ENCODE peak calls at places on chromosomes 11 and 22, in eight cellular contexts. One of them, this sample, is unnamed. For H3K36me3, the result is how much of the 10 kb centered on the place peaks cover.

GRCh38 chr11:128488471-128488870 is 98.9 kb downstream of the ETS1 start:
- DNase-seq in upper lobe of left lung: no peak
- DNase-seq in HepG2: no peak
- DNase-seq in tibial nerve: no peak
- DNase-seq in sigmoid colon: no peak
- DNase-seq in stomach: no peak
- DNase-seq in GM12878: no peak
- DNase-seq in transverse colon: no peak
- DNase-seq in this sample: no peak

GRCh38 chr11:10777806-10778205 is 26.8 kb downstream of the CTR9 start:
- DNase-seq in upper lobe of left lung: no peak
- DNase-seq in HepG2: no peak
- DNase-seq in tibial nerve: no peak
- DNase-seq in sigmoid colon: no peak
- DNase-seq in stomach: no peak
- DNase-seq in GM12878: no peak
- DNase-seq in transverse colon: no peak
- DNase-seq in this sample: no peak

GRCh38 chr11:18312663-18313420 is 9.1 kb downstream of the HPS5 start:
- DNase-seq in upper lobe of left lung: no peak
- DNase-seq in HepG2: no peak
- DNase-seq in tibial nerve: no peak
- DNase-seq in sigmoid colon: no peak
- DNase-seq in stomach: no peak
- DNase-seq in GM12878: no peak
- DNase-seq in transverse colon: no peak
- DNase-seq in this sample: no peak

GRCh38 chr11:32213223-32213622 is 122.3 kb downstream of the RCN1 start:
- DNase-seq in upper lobe of left lung: no peak
- DNase-seq in HepG2: no peak
- DNase-seq in tibial nerve: no peak
- DNase-seq in sigmoid colon: no peak
- DNase-seq in stomach: no peak
- DNase-seq in GM12878: no peak
- DNase-seq in transverse colon: no peak
- DNase-seq in this sample: no peak

GRCh38 chr11:12537778-12538401 is 136.3 kb upstream of the TEAD1 start:
- DNase-seq in upper lobe of left lung: no peak
- DNase-seq in HepG2: no peak
- DNase-seq in tibial nerve: peak
- DNase-seq in sigmoid colon: peak
- DNase-seq in stomach: peak
- DNase-seq in GM12878: no peak
- DNase-seq in transverse colon: no peak
- DNase-seq in this sample: no peak

GRCh38 chr11:7587712-7588111 is 73.9 kb downstream of the PPFIBP2 start:
- DNase-seq in upper lobe of left lung: no peak
- DNase-seq in HepG2: no peak
- DNase-seq in tibial nerve: no peak
- DNase-seq in sigmoid colon: no peak
- DNase-seq in stomach: no peak
- DNase-seq in GM12878: no peak
- DNase-seq in transverse colon: no peak
- DNase-seq in this sample: no peak

GRCh38 chr11:36131719-36132349 is 157.4 kb downstream of the COMMD9 start:
- DNase-seq in upper lobe of left lung: peak
- DNase-seq in HepG2: peak
- DNase-seq in tibial nerve: peak
- DNase-seq in sigmoid colon: peak
- DNase-seq in stomach: peak
- DNase-seq in GM12878: no peak
- DNase-seq in transverse colon: peak
- DNase-seq in this sample: peak

GRCh38 chr11:19746081-19746480 is 33.4 kb downstream of the NAV2 start:
- DNase-seq in upper lobe of left lung: no peak
- DNase-seq in HepG2: no peak
- DNase-seq in tibial nerve: no peak
- DNase-seq in sigmoid colon: no peak
- DNase-seq in stomach: no peak
- DNase-seq in GM12878: no peak
- DNase-seq in transverse colon: no peak
- DNase-seq in this sample: no peak

GRCh38 chr11:10310301-10310841 is 5.5 kb downstream of the ADM start:
- DNase-seq in upper lobe of left lung: no peak
- DNase-seq in HepG2: no peak
- DNase-seq in tibial nerve: no peak
- DNase-seq in sigmoid colon: no peak
- DNase-seq in stomach: no peak
- DNase-seq in GM12878: no peak
- DNase-seq in transverse colon: no peak
- DNase-seq in this sample: no peak

GRCh38 chr11:65128182-65129145 is 5.9 kb downstream of the SYVN1 start:
- DNase-seq in upper lobe of left lung: no peak
- DNase-seq in HepG2: no peak
- DNase-seq in tibial nerve: no peak
- DNase-seq in sigmoid colon: peak
- DNase-seq in stomach: no peak
- DNase-seq in GM12878: no peak
- DNase-seq in transverse colon: no peak
- DNase-seq in this sample: no peak

GRCh38 chr11:92779746-92780145 is 189.7 kb upstream of the MTNR1B start:
- DNase-seq in upper lobe of left lung: no peak
- DNase-seq in HepG2: no peak
- DNase-seq in tibial nerve: no peak
- DNase-seq in sigmoid colon: no peak
- DNase-seq in stomach: no peak
- DNase-seq in GM12878: no peak
- DNase-seq in transverse colon: no peak
- DNase-seq in this sample: no peak

GRCh38 chr11:25633230-25633629 is 698.7 kb upstream of the ANO3 start:
- DNase-seq in upper lobe of left lung: no peak
- DNase-seq in HepG2: no peak
- DNase-seq in tibial nerve: no peak
- DNase-seq in sigmoid colon: no peak
- DNase-seq in stomach: no peak
- DNase-seq in GM12878: no peak
- DNase-seq in transverse colon: no peak
- DNase-seq in this sample: no peak

GRCh38 chr22:21916309-21916918 is 36.2 kb downstream of the PPM1F start:
- DNase-seq in upper lobe of left lung: no peak
- DNase-seq in HepG2: no peak
- DNase-seq in tibial nerve: no peak
- DNase-seq in sigmoid colon: no peak
- DNase-seq in stomach: no peak
- DNase-seq in GM12878: no peak
- DNase-seq in transverse colon: no peak
- DNase-seq in this sample: no peak

DNA sequence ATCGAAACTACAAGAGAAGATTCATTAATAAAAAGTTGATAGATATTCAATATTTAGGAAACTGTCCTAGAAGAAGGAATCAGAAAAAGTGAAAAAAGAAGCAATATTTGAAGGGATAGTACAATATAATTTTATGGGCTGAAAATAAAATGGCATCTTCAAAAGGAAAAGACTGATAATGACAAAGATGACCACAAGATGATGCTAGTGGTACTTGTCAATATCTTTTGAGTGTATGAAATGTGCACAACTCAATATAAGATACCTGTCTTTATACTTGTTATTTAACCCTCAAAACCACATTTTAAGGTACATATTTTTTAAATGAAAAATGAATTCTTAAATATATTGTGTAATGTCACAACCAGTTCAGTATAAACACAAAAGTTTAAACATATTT is 1059.6 kb upstream of the RAG2 start:
- DNase-seq in upper lobe of left lung: no peak
- DNase-seq in HepG2: no peak
- DNase-seq in tibial nerve: no peak
- DNase-seq in sigmoid colon: no peak
- DNase-seq in stomach: no peak
- DNase-seq in GM12878: no peak
- DNase-seq in transverse colon: no peak
- DNase-seq in this sample: no peak
- H3K36me3 ChIP-seq in upper lobe of left lung: under half
- H3K36me3 ChIP-seq in HepG2: under half
- H3K36me3 ChIP-seq in tibial nerve: under half
- H3K36me3 ChIP-seq in sigmoid colon: under half
- H3K36me3 ChIP-seq in stomach: under half
- H3K36me3 ChIP-seq in GM12878: under half
- H3K36me3 ChIP-seq in transverse colon: under half
- H3K36me3 ChIP-seq in this sample: under half

GRCh38 chr11:76665921-76666351 is 4.6 kb downstream of the LRRC32 start:
- DNase-seq in upper lobe of left lung: no peak
- DNase-seq in HepG2: no peak
- DNase-seq in tibial nerve: peak
- DNase-seq in sigmoid colon: peak
- DNase-seq in stomach: no peak
- DNase-seq in GM12878: no peak
- DNase-seq in transverse colon: peak
- DNase-seq in this sample: peak

GRCh38 chr11:76667271-76667818 is 3.2 kb downstream of the LRRC32 start:
- DNase-seq in upper lobe of left lung: no peak
- DNase-seq in HepG2: no peak
- DNase-seq in tibial nerve: no peak
- DNase-seq in sigmoid colon: peak
- DNase-seq in stomach: no peak
- DNase-seq in GM12878: no peak
- DNase-seq in transverse colon: peak
- DNase-seq in this sample: no peak

GRCh38 chr11:76665172-76665571 is 5.4 kb downstream of the LRRC32 start:
- DNase-seq in upper lobe of left lung: no peak
- DNase-seq in HepG2: no peak
- DNase-seq in tibial nerve: no peak
- DNase-seq in sigmoid colon: peak
- DNase-seq in stomach: no peak
- DNase-seq in GM12878: no peak
- DNase-seq in transverse colon: peak
- DNase-seq in this sample: peak

GRCh38 chr11:76666830-76667229 is 3.7 kb downstream of the LRRC32 start:
- DNase-seq in upper lobe of left lung: no peak
- DNase-seq in HepG2: no peak
- DNase-seq in tibial nerve: no peak
- DNase-seq in sigmoid colon: peak
- DNase-seq in stomach: no peak
- DNase-seq in GM12878: no peak
- DNase-seq in transverse colon: no peak
- DNase-seq in this sample: no peak

DNA sequence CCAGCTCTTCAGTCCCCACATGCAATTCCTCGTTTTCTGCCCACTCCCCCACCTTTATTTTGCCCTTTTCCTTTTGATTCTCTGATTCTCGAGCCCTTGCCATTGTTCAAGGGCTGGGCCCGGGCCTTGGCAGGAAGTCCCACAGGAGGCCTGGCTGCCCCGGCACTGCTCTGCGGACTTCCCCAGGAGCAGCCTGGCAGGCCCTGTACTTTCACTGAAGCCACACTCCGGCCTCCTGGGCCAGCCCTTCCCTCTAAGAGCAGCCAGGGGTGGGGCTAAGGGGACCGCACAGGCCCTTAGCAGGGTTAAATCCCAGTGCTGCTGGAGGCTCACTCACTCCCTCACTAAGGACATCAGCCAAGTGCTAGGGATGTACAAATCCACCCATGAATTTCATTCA is 4.1 kb downstream of the LRRC32 start:
- DNase-seq in upper lobe of left lung: no peak
- DNase-seq in HepG2: no peak
- DNase-seq in tibial nerve: peak
- DNase-seq in sigmoid colon: peak
- DNase-seq in stomach: no peak
- DNase-seq in GM12878: no peak
- DNase-seq in transverse colon: peak
- DNase-seq in this sample: no peak
- TF ChIP-seq EP300 in upper lobe of left lung: no peak
- TF ChIP-seq EP300 in HepG2: no peak
- TF ChIP-seq EP300 in tibial nerve: no peak
- TF ChIP-seq EP300 in sigmoid colon: no peak
- TF ChIP-seq EP300 in stomach: no peak
- TF ChIP-seq EP300 in GM12878: no peak
- TF ChIP-seq EP300 in transverse colon: no peak
- TF ChIP-seq EP300 in this sample: no peak

GRCh38 chr11:63821411-63821810 is 8.2 kb downstream of the SPINDOC start:
- DNase-seq in upper lobe of left lung: no peak
- DNase-seq in HepG2: no peak
- DNase-seq in tibial nerve: no peak
- DNase-seq in sigmoid colon: no peak
- DNase-seq in stomach: no peak
- DNase-seq in GM12878: no peak
- DNase-seq in transverse colon: no peak
- DNase-seq in this sample: no peak

GRCh38 chr11:63818609-63819008 is 5.4 kb downstream of the SPINDOC start:
- DNase-seq in upper lobe of left lung: no peak
- DNase-seq in HepG2: no peak
- DNase-seq in tibial nerve: no peak
- DNase-seq in sigmoid colon: no peak
- DNase-seq in stomach: no peak
- DNase-seq in GM12878: no peak
- DNase-seq in transverse colon: no peak
- DNase-seq in this sample: no peak

GRCh38 chr11:63814383-63814736 is 1.1 kb downstream of the SPINDOC start:
- DNase-seq in upper lobe of left lung: no peak
- DNase-seq in HepG2: no peak
- DNase-seq in tibial nerve: no peak
- DNase-seq in sigmoid colon: no peak
- DNase-seq in stomach: no peak
- DNase-seq in GM12878: no peak
- DNase-seq in transverse colon: no peak
- DNase-seq in this sample: no peak

GRCh38 chr11:63816732-63817131 is 3.5 kb downstream of the SPINDOC start:
- DNase-seq in upper lobe of left lung: no peak
- DNase-seq in HepG2: no peak
- DNase-seq in tibial nerve: no peak
- DNase-seq in sigmoid colon: no peak
- DNase-seq in stomach: no peak
- DNase-seq in GM12878: no peak
- DNase-seq in transverse colon: no peak
- DNase-seq in this sample: no peak

GRCh38 chr11:63817758-63818498 is 4.7 kb downstream of the SPINDOC start:
- DNase-seq in upper lobe of left lung: no peak
- DNase-seq in HepG2: no peak
- DNase-seq in tibial nerve: no peak
- DNase-seq in sigmoid colon: no peak
- DNase-seq in stomach: no peak
- DNase-seq in GM12878: no peak
- DNase-seq in transverse colon: no peak
- DNase-seq in this sample: no peak
- H3K36me3 ChIP-seq in upper lobe of left lung: half or more
- H3K36me3 ChIP-seq in HepG2: under half
- H3K36me3 ChIP-seq in tibial nerve: under half
- H3K36me3 ChIP-seq in sigmoid colon: under half
- H3K36me3 ChIP-seq in stomach: half or more
- H3K36me3 ChIP-seq in GM12878: under half
- H3K36me3 ChIP-seq in transverse colon: under half
- H3K36me3 ChIP-seq in this sample: under half

GRCh38 chr22:37611202-37611601 is 2.6 kb downstream of the GGA1 start:
- DNase-seq in upper lobe of left lung: no peak
- DNase-seq in HepG2: no peak
- DNase-seq in tibial nerve: no peak
- DNase-seq in sigmoid colon: no peak
- DNase-seq in stomach: no peak
- DNase-seq in GM12878: no peak
- DNase-seq in transverse colon: no peak
- DNase-seq in this sample: no peak
- TF ChIP-seq EP300 in upper lobe of left lung: no peak
- TF ChIP-seq EP300 in HepG2: no peak
- TF ChIP-seq EP300 in tibial nerve: no peak
- TF ChIP-seq EP300 in sigmoid colon: no peak
- TF ChIP-seq EP300 in stomach: no peak
- TF ChIP-seq EP300 in GM12878: no peak
- TF ChIP-seq EP300 in transverse colon: no peak
- TF ChIP-seq EP300 in this sample: no peak

GRCh38 chr11:63369971-63370588 is 495 bp downstream of the SLC22A9 start:
- DNase-seq in upper lobe of left lung: no peak
- DNase-seq in HepG2: no peak
- DNase-seq in tibial nerve: no peak
- DNase-seq in sigmoid colon: no peak
- DNase-seq in stomach: no peak
- DNase-seq in GM12878: no peak
- DNase-seq in transverse colon: no peak
- DNase-seq in this sample: no peak
- H3K36me3 ChIP-seq in upper lobe of left lung: under half
- H3K36me3 ChIP-seq in HepG2: under half
- H3K36me3 ChIP-seq in tibial nerve: under half
- H3K36me3 ChIP-seq in sigmoid colon: under half
- H3K36me3 ChIP-seq in stomach: under half
- H3K36me3 ChIP-seq in GM12878: under half
- H3K36me3 ChIP-seq in transverse colon: under half
- H3K36me3 ChIP-seq in this sample: under half